ENCODE peak calls at places on chromosomes 3 and 15, in seven cellular contexts. B is dorsolateral prefrontal cortex; T is AG09309; F is AG04450; M is CD4-positive, CD25-positive, alpha-beta regulatory T cell; R is heart right ventricle; G is GM23248. I is an unnamed sample.

GRCh38 chr3:5569152-5569551 is 381.6 kb downstream of the EDEM1 start:
- DNase-seq in R (no peak), M (no peak), F (no peak), B (no peak), T (no peak), G (no peak), I (no peak)

GRCh38 chr15:35725353-35725752 is 179.4 kb upstream of the DPH6 start:
- DNase-seq in T (no peak), M (no peak), F (no peak), G (peak), R (no peak), B (no peak), I (no peak)

GRCh38 chr15:69482686-69483256 is 30.2 kb downstream of the RPLP1 start:
- DNase-seq in T (no peak), B (no peak), F (no peak), M (no peak), R (no peak), G (no peak), I (no peak)

GRCh38 chr3:53109822-53110771 is 20.1 kb downstream of the RFT1 start:
- DNase-seq in R (no peak), T (peak), G (peak), M (no peak), F (peak), B (no peak), I (peak)

GRCh38 chr3:5732081-5732480 is 544.6 kb downstream of the EDEM1 start:
- DNase-seq in R (no peak), G (no peak), M (no peak), T (no peak), B (no peak), F (no peak), I (no peak)

GRCh38 chr3:46372492-46373359 is 2.0 kb downstream of the CCR5 start:
- DNase-seq in R (no peak), G (peak), T (peak), M (no peak), F (no peak), B (no peak), I (peak)

GRCh38 chr15:85785887-85786777 is 8.6 kb downstream of the KLHL25 start:
- DNase-seq in F (no peak), M (no peak), B (no peak), T (no peak), R (peak), G (peak), I (no peak)

GRCh38 chr15:75606711-75607684 is 18.5 kb downstream of the SNUPN start:
- DNase-seq in R (no peak), B (no peak), G (peak), M (no peak), T (no peak), F (no peak), I (no peak)

GRCh38 chr15:65395567-65396185 is 17.9 kb upstream of the IGDCC3 start:
- DNase-seq in G (no peak), B (no peak), T (no peak), F (no peak), R (no peak), M (no peak), I (no peak)

GRCh38 chr15:76429661-76430060 is 93.1 kb downstream of the ISL2 start:
- DNase-seq in M (no peak), B (no peak), R (no peak), T (no peak), F (no peak), G (no peak), I (no peak)

GRCh38 chr3:188631291-188632010 is 477.5 kb downstream of the LPP start:
- DNase-seq in B (no peak), F (peak), G (peak), T (peak), M (no peak), R (no peak), I (no peak)

GRCh38 chr15:26667222-26667988 is 105.5 kb downstream of the GABRB3 start:
- DNase-seq in R (peak), F (no peak), B (no peak), T (no peak), G (no peak), M (no peak), I (no peak)

GRCh38 chr3:69282191-69282590 is 103.7 kb downstream of the FRMD4B start:
- DNase-seq in G (no peak), B (no peak), F (no peak), T (no peak), R (no peak), M (no peak), I (no peak)

GRCh38 chr15:58010983-58011382 is 54.5 kb downstream of the ALDH1A2 start:
- DNase-seq in T (no peak), B (no peak), G (no peak), R (no peak), M (no peak), F (no peak), I (no peak)

GRCh38 chr3:184261270-184262165 is at the start of gene CAMK2N2:
- DNase-seq in F (no peak), R (peak), T (no peak), B (peak), M (peak), G (peak), I (no peak)

DNA sequence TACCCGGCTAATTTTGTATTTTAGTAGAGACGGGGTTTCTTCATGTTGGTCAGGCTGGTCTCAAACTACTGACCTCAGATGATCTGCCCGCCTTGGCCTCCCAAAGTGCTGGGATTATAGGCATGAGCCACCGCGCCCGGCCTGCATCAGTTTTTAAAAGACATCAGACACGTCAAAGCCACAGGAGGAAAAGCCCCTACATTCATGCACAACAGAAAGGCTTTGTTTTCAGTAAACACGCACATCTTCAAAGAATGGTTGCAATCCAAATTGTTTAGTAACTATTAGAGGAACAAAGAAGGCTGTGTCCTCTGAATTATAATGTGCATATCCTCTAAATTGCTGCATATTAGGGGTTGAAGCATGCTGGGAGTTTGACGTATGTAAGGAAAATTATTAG is 53.3 kb downstream of the BTD start:
- DNase-seq in M (no peak), R (no peak), T (no peak), F (no peak), G (no peak), B (peak), I (no peak)
- H3K4me3 ChIP-seq in M (no peak), R (no peak), T (no peak), F (no peak), G (no peak), B (no peak), I (no peak)

GRCh38 chr3:23653647-23654525 is 151.9 kb upstream of the UBE2E1 start:
- DNase-seq in G (no peak), R (no peak), T (no peak), B (no peak), F (no peak), M (no peak), I (no peak)
- H3K4me3 ChIP-seq in G (no peak), R (no peak), T (no peak), B (no peak), F (no peak), M (no peak), I (no peak)

GRCh38 chr3:25664810-25665645 is at the start of gene TOP2B:
- DNase-seq in B (peak), M (peak), F (peak), R (peak), T (peak), G (peak), I (peak)

GRCh38 chr3:25664066-25664809 is 469 bp downstream of the TOP2B start:
- DNase-seq in F (no peak), T (no peak), R (peak), B (peak), M (peak), G (peak), I (no peak)

GRCh38 chr3:25663324-25664065 is 1.2 kb downstream of the TOP2B start:
- DNase-seq in B (no peak), G (peak), F (no peak), R (no peak), T (no peak), M (peak), I (no peak)

GRCh38 chr3:25662921-25663320 is 1.8 kb downstream of the TOP2B start:
- DNase-seq in B (no peak), M (no peak), F (no peak), T (no peak), G (peak), R (no peak), I (no peak)

DNA sequence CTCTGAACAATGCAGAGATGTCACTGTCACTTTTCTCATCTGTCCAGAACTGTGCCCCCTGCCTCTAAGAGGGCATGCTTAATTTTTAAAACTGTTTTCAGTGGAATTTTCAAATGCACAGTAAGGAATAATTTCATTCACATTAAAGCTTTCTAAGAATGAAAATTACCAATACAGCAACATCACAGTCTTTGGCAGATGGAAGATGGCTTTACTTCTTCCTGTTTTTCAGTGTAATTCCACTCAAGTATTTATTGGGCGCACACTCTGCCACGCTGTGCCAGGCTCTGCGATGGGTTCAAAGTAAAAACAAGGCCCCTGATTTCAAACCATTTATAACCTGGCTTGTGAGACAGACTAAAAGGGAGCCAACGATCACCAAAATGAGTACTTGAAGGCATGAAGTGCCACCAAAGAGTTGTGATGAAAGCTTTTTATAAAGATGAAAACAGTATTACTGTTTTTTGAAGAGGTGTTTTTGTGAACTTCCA is 984 bp upstream of the TOP2B start:
- DNase-seq in T (no peak), F (no peak), G (no peak), M (no peak), B (no peak), R (no peak), I (no peak)
- H3K4me3 ChIP-seq in T (no peak), F (peak), G (peak), M (peak), B (peak), R (peak), I (peak)

DNA sequence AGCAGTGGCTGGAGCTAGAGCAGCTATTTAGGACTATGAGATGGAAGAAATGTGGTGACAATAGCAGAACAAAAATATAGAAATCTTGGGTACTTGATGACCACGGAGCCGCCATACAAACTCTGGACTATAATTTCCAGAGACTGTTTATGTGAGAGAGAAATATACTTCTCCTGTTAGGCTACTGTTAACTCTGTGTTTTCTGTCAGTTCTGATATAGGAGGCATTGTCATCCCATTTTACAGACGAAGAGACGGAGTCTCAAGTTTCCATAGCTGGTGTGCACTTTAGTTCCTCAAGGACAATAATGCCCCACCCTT is 22.8 kb upstream of the RFTN1 start:
- DNase-seq in G (no peak), T (no peak), R (no peak), M (no peak), F (no peak), B (no peak), I (no peak)
- H3K4me3 ChIP-seq in G (no peak), T (no peak), R (no peak), M (no peak), F (no peak), B (no peak), I (no peak)

DNA sequence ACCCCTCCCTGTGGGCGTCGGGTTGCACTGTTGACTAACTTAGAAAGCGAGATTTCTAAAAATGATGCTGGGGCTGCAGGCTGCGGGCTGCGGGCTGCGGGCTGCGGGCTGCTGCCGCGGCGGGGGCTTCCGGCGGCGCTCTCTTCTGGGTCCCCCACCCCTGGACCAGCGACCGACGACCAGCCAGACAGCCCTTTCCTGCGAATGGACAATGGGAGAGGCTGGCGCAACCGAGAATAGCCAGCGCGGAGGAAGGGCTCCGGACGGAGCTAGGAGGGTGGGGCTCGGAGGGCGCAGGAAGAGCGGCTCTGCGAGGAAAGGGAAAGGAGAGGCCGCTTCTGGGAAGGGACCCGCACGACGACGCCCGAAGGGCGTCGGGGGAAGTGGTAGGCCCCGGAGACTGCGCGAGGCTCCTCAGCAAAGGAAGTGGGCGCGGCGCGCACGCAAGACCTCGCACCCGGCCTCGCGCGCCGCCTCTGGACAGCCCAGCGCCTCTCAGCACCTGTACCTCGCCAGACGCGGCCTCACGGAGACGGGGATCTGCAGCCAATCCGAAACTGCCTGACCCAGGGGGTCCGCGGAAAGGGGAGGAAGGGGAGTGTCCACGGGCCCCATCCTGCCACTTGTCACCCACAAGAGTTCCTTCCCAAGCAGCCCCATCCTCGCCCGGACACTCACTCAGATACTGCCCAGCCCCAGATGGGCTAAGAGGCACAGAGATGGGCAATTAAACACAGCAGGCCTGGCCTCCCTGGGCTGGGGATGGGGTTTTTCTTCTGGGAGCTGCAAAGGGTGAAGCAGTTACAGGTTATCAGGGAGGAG is 70.7 kb downstream of the SLC12A8 start:
- DNase-seq in R (peak), F (no peak), M (peak), T (no peak), B (no peak), G (peak), I (peak)
- H3K4me3 ChIP-seq in R (peak), F (peak), M (no peak), T (no peak), B (peak), G (peak), I (peak)

DNA sequence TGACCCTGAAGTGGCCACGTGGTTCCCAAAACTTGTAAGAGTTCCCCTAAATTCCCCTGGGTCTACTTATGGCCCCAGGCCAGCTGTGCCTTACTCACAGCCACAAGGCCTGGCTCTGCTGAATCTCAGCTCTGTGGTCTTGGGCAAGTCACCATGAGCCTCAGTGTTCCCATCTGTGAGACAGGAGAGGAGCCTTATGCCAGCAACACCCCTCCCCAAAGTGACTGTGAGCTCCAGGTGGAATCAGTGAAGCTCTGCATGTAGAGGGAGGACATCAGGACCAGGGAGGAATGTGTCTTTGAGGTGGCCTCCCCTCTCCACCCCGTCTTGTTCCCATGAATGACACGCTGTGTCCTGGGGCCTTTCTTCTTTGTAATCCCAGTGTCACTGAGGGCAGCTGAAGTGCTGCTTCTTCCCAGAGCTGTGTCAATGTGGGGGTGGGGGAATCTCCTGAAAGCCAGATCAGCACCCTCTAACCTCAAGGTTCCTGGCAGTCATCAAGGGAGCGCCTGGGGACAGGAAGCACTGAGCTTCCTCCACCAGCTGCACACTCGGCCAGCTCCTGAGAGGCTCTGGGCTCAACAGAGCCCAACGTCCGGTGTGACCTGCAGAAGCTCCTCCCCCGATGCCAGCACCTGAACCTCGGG is 258.9 kb downstream of the UACA start:
- DNase-seq in M (no peak), T (no peak), R (peak), B (no peak), G (peak), F (no peak), I (peak)
- H3K4me3 ChIP-seq in M (peak), T (no peak), R (no peak), B (no peak), G (no peak), F (no peak), I (no peak)

GRCh38 chr3:141074529-141074928 is 23.4 kb downstream of the SPSB4 start:
- DNase-seq in G (no peak), R (no peak), B (no peak), F (no peak), M (no peak), T (no peak), I (no peak)
- H3K4me3 ChIP-seq in G (no peak), R (no peak), B (no peak), F (no peak), M (no peak), T (no peak), I (no peak)

GRCh38 chr3:126908752-126909275 is 74.1 kb upstream of the PLXNA1 start:
- DNase-seq in G (no peak), T (no peak), B (no peak), F (no peak), R (no peak), M (no peak), I (no peak)
- H3K4me3 ChIP-seq in G (no peak), T (no peak), B (no peak), F (no peak), R (no peak), M (no peak), I (no peak)

GRCh38 chr15:96359772-96360498 is 29.4 kb downstream of the NR2F2 start:
- DNase-seq in B (no peak), R (no peak), F (no peak), G (peak), T (no peak), M (no peak), I (no peak)
- H3K4me3 ChIP-seq in B (peak), R (peak), F (peak), G (peak), T (peak), M (no peak), I (no peak)

I was measured in HL-60.